ENCODE peak calls at places on chromosome 14, in nine cellular contexts. N is bronchial epithelial cell, O is body of pancreas, V is upper lobe of right lung, H is IMR-90, Q is fibroblast of lung, E is psoas muscle, R is lower lobe of right lung, A is thoracic aorta. L is an unnamed sample.
A peak's percentile ranks its signal among the peaks of the same experiment; 100 is the strongest.

GRCh38 chr14:96905825-96906224 is 108.6 kb downstream of the VRK1 start:
- DNase-seq in R (no peak), V (no peak), A (no peak), H (no peak), Q (peak; percentile 20), O (no peak), N (peak; percentile 18), E (peak; percentile 58), L (no peak)

GRCh38 chr14:96519970-96520369 is 17.8 kb downstream of the PAPOLA start:
- DNase-seq in H (no peak), N (no peak), R (no peak), O (no peak), A (no peak), Q (no peak), V (no peak), E (no peak), L (no peak)

GRCh38 chr14:94401083-94401482 is 12.7 kb upstream of the SERPINA1 start:
- DNase-seq in V (no peak), A (no peak), Q (no peak), E (no peak), H (peak; percentile 68), R (no peak), N (peak; percentile 78), O (no peak), L (no peak)

GRCh38 chr14:51822499-51822898 is 37.9 kb upstream of the GNG2 start:
- DNase-seq in O (no peak), Q (peak; percentile 35), V (no peak), N (no peak), A (no peak), R (no peak), H (no peak), E (no peak), L (no peak)

GRCh38 chr14:95645016-95645996 is 40.9 kb upstream of the TCL1B start:
- DNase-seq in Q (no peak), E (no peak), N (no peak), R (no peak), H (no peak), V (no peak), A (no peak), O (no peak), L (no peak)

GRCh38 chr14:38623661-38624060 is 367.8 kb upstream of the CLEC14A start:
- DNase-seq in E (no peak), V (no peak), O (no peak), A (no peak), Q (no peak), N (no peak), R (no peak), H (no peak), L (no peak)

GRCh38 chr14:94615254-94615653 is 3.1 kb downstream of the SERPINA3 start:
- DNase-seq in V (no peak), N (no peak), R (no peak), O (no peak), A (no peak), Q (no peak), H (no peak), E (no peak), L (no peak)

GRCh38 chr14:64960762-64961276 is 11.3 kb downstream of the RAB15 start:
- DNase-seq in N (no peak), E (peak; percentile 67), R (no peak), Q (no peak), H (no peak), V (peak; percentile 44), O (peak; percentile 45), A (no peak), L (no peak)

GRCh38 chr14:71692496-71692895 is 239.7 kb upstream of the RGS6 start:
- DNase-seq in Q (no peak), R (no peak), O (no peak), N (no peak), A (no peak), H (peak; percentile 69), V (no peak), E (no peak), L (no peak)

GRCh38 chr14:75126121-75126544 is 715 bp downstream of the NEK9 start:
- DNase-seq in A (no peak), Q (peak; percentile 2), O (no peak), H (no peak), E (no peak), V (no peak), R (no peak), N (peak; percentile 7), L (no peak)

GRCh38 chr14:75132374-75133086 is 5.7 kb upstream of the NEK9 start:
- DNase-seq in Q (peak; percentile 84), O (peak; percentile 63), V (no peak), H (peak; percentile 74), E (no peak), N (peak; percentile 69), A (no peak), R (no peak), L (no peak)

GRCh38 chr14:22994762-22995275 is 12.5 kb upstream of the AJUBA start:
- DNase-seq in E (no peak), R (peak; percentile 61), N (peak; percentile 22), A (no peak), Q (peak; percentile 56), H (peak; percentile 48), O (peak; percentile 32), V (peak; percentile 72), L (no peak)

GRCh38 chr14:95667251-95667693 is 19.0 kb upstream of the TCL1B start:
- DNase-seq in R (no peak), A (no peak), V (no peak), H (no peak), N (no peak), O (peak; percentile 84), Q (no peak), E (no peak), L (no peak)

GRCh38 chr14:24267516-24267915 is 3.9 kb downstream of the RABGGTA start:
- DNase-seq in V (no peak), H (no peak), N (no peak), Q (no peak), O (no peak), R (no peak), E (no peak), A (no peak), L (no peak)

GRCh38 chr14:86999076-86999475 is 993.9 kb downstream of the GALC start:
- DNase-seq in Q (no peak), R (no peak), V (no peak), O (no peak), E (no peak), N (no peak), A (no peak), H (peak; percentile 5), L (no peak)

GRCh38 chr14:101819251-101819990 is 57.9 kb downstream of the PPP2R5C start:
- DNase-seq in H (no peak), A (no peak), Q (no peak), N (no peak), R (no peak), O (no peak), E (no peak), V (no peak), L (no peak)

GRCh38 chr14:105458010-105458409 is 16.6 kb upstream of the CRIP2 start:
- DNase-seq in R (no peak), Q (no peak), V (no peak), A (no peak), H (no peak), O (no peak), E (no peak), N (no peak), L (no peak)
- TF ChIP-seq CTCF in R (no peak), Q (no peak), V (no peak), A (no peak), H (no peak), O (no peak), E (no peak), N (no peak), L (no peak)

DNA sequence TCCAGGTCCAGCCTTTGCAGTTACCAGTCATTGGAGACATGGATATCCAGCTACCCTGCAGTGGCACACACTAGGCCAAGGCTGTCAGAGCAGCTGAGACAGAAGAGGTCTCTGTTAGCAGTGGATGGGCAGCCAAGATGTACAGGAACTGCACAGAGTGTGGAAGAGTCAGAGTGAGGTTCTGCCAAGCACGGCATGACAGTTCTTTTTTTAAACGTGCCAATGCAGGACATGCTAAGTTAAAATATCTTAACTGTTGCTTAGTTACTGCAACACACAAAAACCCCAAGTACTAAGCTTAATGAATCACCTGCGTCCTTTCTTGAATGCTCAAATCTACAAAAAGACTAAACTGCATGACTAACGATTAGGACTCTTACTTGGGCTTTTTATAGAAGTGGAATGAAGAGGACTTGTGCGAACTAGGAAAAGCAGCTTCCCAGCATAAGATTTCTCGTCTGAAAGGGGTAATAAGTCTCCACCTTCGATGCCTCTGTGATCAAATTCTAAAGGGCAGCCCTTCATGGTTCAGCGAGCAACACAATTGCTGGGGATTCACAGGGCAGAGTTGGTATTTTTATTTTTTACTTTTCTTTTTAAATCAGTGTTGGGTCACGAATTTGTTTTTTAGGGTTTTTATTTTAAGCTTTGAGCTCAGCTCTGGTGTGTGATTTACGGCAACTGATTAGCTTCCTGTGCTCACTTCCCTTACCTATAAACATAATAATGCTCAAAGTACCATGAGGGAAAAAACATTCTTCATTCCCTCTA is 20.6 kb downstream of the MAPK1IP1L start:
- DNase-seq in O (no peak), V (no peak), E (no peak), A (peak; percentile 22), R (no peak), H (peak; percentile 94), N (peak; percentile 98), Q (peak; percentile 67), L (peak; percentile 95)
- H3K27me3 ChIP-seq in O (no peaks in the 10 kb centered on the region), V (no peaks in the 10 kb centered on the region), E (no peaks in the 10 kb centered on the region), A (no peaks in the 10 kb centered on the region), R (no peaks in the 10 kb centered on the region), H (no peaks in the 10 kb centered on the region), N (no peaks in the 10 kb centered on the region), Q (no peaks in the 10 kb centered on the region), L (no peaks in the 10 kb centered on the region)

GRCh38 chr14:53152909-53153701 is at the start of gene DDHD1:
- DNase-seq in O (peak; percentile 76), E (peak; percentile 88), Q (peak; percentile 68), N (peak; percentile 20), H (peak; percentile 65), V (peak; percentile 91), R (peak; percentile 86), A (peak; percentile 9), L (no peak)
- TF ChIP-seq CTCF in O (no peak), E (no peak), Q (no peak), N (no peak), H (no peak), V (no peak), R (no peak), A (no peak), L (no peak)

GRCh38 chr14:106037380-106037779 is 511.0 kb downstream of the TMEM121 start:
- DNase-seq in R (no peak), E (no peak), A (no peak), V (no peak), N (no peak), Q (no peak), O (no peak), H (no peak), L (no peak)
- H3K27me3 ChIP-seq in R (peaks cover 3% of the 10 kb centered on the region), E (no peaks in the 10 kb centered on the region), A (no peaks in the 10 kb centered on the region), V (peaks cover 26% of the 10 kb centered on the region), N (no peaks in the 10 kb centered on the region), Q (no peaks in the 10 kb centered on the region), O (no peaks in the 10 kb centered on the region), H (no peaks in the 10 kb centered on the region), L (no peaks in the 10 kb centered on the region)

DNA sequence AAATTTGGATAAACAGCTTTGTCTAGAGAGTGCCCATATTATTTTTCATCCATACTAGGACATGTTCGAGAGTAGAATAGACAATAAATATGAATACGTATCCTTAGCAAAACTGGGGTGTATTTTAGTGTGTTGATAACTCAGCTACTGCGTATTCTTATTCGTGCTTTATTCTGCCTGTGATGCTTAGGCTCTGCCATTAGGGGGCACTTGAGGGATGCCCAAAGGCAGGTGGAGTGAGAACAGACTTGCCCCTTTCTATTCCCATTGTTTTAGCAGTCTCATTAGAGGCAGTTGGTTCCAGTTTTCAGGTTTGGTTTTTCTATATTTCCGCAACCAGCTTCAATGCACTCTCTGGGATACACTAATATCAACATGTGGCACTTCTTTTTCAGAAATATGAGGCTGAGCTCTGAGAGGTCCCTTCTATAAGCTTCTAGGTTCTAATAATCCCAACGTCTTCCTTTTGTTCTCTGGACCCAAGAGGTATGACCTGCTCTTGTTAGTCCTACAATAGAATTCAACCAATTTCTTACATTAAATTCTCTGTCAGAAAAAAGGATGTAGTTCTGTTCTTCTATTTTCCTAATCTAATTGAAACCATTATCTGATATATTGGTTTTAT is 985.7 kb upstream of the FBXO33 start:
- DNase-seq in H (no peak), N (no peak), R (no peak), O (no peak), E (no peak), Q (no peak), A (no peak), V (no peak), L (no peak)
- TF ChIP-seq CTCF in H (no peak), N (peak; percentile 4), R (peak; percentile 37), O (peak; percentile 52), E (peak; percentile 27), Q (no peak), A (no peak), V (peak; percentile 57), L (peak; percentile 78)